ENCODE peak calls at places on chromosomes 16 and 17, in six cellular contexts. One of them, this sample, is unnamed.

GRCh38 chr17:35051579-35052239 is 11.8 kb downstream of the RFFL start:
- DNase-seq in SK-N-SH: no peak
- DNase-seq in HCT116: no peak
- DNase-seq in K562: no peak
- DNase-seq in HepG2: peak
- DNase-seq in GM12878: no peak
- DNase-seq in this sample: no peak

GRCh38 chr16:31145398-31145990 is 4.4 kb downstream of the PRSS36 start:
- DNase-seq in HCT116: no peak
- DNase-seq in K562: no peak
- DNase-seq in GM12878: no peak
- DNase-seq in SK-N-SH: no peak
- DNase-seq in HepG2: peak
- DNase-seq in this sample: no peak

GRCh38 chr17:8807070-8807550 is 7.9 kb upstream of the MFSD6L start:
- DNase-seq in K562: peak
- DNase-seq in HepG2: no peak
- DNase-seq in SK-N-SH: no peak
- DNase-seq in GM12878: peak
- DNase-seq in HCT116: no peak
- DNase-seq in this sample: no peak

GRCh38 chr17:15181333-15181732 is 83.8 kb downstream of the PMP22 start:
- DNase-seq in HCT116: no peak
- DNase-seq in GM12878: no peak
- DNase-seq in K562: no peak
- DNase-seq in HepG2: no peak
- DNase-seq in SK-N-SH: no peak
- DNase-seq in this sample: no peak

GRCh38 chr16:24164402-24164801 is 91.7 kb upstream of the CACNG3 start:
- DNase-seq in HepG2: no peak
- DNase-seq in K562: no peak
- DNase-seq in HCT116: no peak
- DNase-seq in GM12878: no peak
- DNase-seq in SK-N-SH: no peak
- DNase-seq in this sample: no peak

GRCh38 chr17:81817758-81818147 is 13.8 kb downstream of the GCGR start:
- DNase-seq in HCT116: no peak
- DNase-seq in K562: no peak
- DNase-seq in HepG2: no peak
- DNase-seq in GM12878: no peak
- DNase-seq in SK-N-SH: no peak
- DNase-seq in this sample: no peak

GRCh38 chr16:89471225-89471624 is 19.1 kb downstream of the ANKRD11 start:
- DNase-seq in HCT116: no peak
- DNase-seq in HepG2: no peak
- DNase-seq in SK-N-SH: no peak
- DNase-seq in GM12878: no peak
- DNase-seq in K562: no peak
- DNase-seq in this sample: peak

GRCh38 chr17:36728030-36728991 is 126.9 kb downstream of the MRM1 start:
- DNase-seq in HepG2: no peak
- DNase-seq in GM12878: no peak
- DNase-seq in HCT116: no peak
- DNase-seq in SK-N-SH: peak
- DNase-seq in K562: peak
- DNase-seq in this sample: no peak

GRCh38 chr16:14013571-14014283 is 57.4 kb upstream of the MRTFB start:
- DNase-seq in K562: no peak
- DNase-seq in HepG2: peak
- DNase-seq in SK-N-SH: peak
- DNase-seq in GM12878: no peak
- DNase-seq in HCT116: no peak
- DNase-seq in this sample: peak

GRCh38 chr17:76816590-76817135 is 51.5 kb upstream of the MGAT5B start:
- DNase-seq in HCT116: peak
- DNase-seq in K562: peak
- DNase-seq in SK-N-SH: peak
- DNase-seq in HepG2: peak
- DNase-seq in GM12878: no peak
- DNase-seq in this sample: peak

GRCh38 chr16:84881702-84882521 is 62.1 kb downstream of the CRISPLD2 start:
- DNase-seq in HCT116: no peak
- DNase-seq in SK-N-SH: peak
- DNase-seq in K562: peak
- DNase-seq in HepG2: peak
- DNase-seq in GM12878: no peak
- DNase-seq in this sample: no peak

GRCh38 chr16:81442220-81442908 is 2.2 kb upstream of the CMIP start:
- DNase-seq in SK-N-SH: no peak
- DNase-seq in GM12878: no peak
- DNase-seq in HCT116: no peak
- DNase-seq in HepG2: no peak
- DNase-seq in K562: no peak
- DNase-seq in this sample: no peak

GRCh38 chr17:1746975-1747543 is 4.4 kb downstream of the SERPINF2 start:
- DNase-seq in HCT116: no peak
- DNase-seq in K562: no peak
- DNase-seq in SK-N-SH: no peak
- DNase-seq in HepG2: no peak
- DNase-seq in GM12878: no peak
- DNase-seq in this sample: no peak

GRCh38 chr16:17508303-17508702 is 37.5 kb upstream of the XYLT1 start:
- DNase-seq in K562: no peak
- DNase-seq in GM12878: no peak
- DNase-seq in SK-N-SH: no peak
- DNase-seq in HepG2: no peak
- DNase-seq in HCT116: no peak
- DNase-seq in this sample: no peak

GRCh38 chr16:7404217-7404616 is 71.6 kb downstream of the RBFOX1 start:
- DNase-seq in SK-N-SH: no peak
- DNase-seq in HCT116: no peak
- DNase-seq in K562: no peak
- DNase-seq in HepG2: no peak
- DNase-seq in GM12878: no peak
- DNase-seq in this sample: no peak

GRCh38 chr16:53626816-53627215 is 76.8 kb downstream of the RPGRIP1L start:
- DNase-seq in K562: no peak
- DNase-seq in SK-N-SH: no peak
- DNase-seq in GM12878: no peak
- DNase-seq in HepG2: no peak
- DNase-seq in HCT116: no peak
- DNase-seq in this sample: no peak

DNA sequence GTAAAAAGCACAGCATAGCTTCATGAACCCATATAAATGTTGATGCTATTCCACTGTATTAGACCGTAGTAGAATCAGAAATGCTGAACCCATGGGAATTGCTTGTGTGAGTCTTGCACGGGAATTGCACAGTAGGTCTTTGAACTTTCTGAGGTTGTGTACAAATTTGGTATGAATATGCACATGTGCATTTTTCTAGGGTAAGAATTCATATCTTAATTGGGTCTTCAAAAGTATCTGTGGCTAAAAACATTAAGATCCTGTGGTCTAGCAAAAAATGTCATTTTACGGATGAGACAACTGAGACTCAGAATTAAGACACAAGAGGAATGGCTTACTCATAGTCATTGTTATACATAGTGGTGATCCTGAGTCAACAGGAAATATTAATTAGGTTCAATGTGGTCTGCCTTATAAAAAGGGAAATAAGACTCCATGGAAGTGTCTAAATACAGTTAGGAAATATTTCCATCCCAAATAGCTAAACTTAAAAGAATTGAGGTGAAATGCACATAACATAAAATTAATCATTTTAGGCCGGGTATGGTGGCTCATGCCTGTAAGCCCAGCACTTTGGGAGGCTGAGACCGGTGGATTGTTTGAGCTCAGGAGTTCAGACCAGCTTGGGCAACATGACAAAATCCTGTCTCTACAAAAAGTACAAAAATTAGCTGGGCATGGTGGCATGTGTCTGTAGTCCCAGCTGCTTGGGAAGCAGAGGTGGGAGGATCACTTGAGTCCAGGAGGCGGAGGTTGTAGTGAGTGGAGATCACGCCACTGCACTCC is 22.8 kb downstream of the TAOK1 start:
- DNase-seq in SK-N-SH: no peak
- DNase-seq in HCT116: no peak
- DNase-seq in HepG2: no peak
- DNase-seq in K562: no peak
- DNase-seq in GM12878: no peak
- DNase-seq in this sample: no peak
- TF ChIP-seq JUND in SK-N-SH: peak
- TF ChIP-seq JUND in HCT116: no peak
- TF ChIP-seq JUND in HepG2: no peak
- TF ChIP-seq JUND in K562: no peak
- TF ChIP-seq JUND in GM12878: no peak
- TF ChIP-seq JUND in this sample: no peak

GRCh38 chr17:58084317-58084981 is 1.2 kb downstream of the DYNLL2 start:
- DNase-seq in K562: peak
- DNase-seq in SK-N-SH: peak
- DNase-seq in GM12878: peak
- DNase-seq in HCT116: peak
- DNase-seq in HepG2: peak
- DNase-seq in this sample: peak
- TF ChIP-seq JUND in K562: no peak
- TF ChIP-seq JUND in SK-N-SH: no peak
- TF ChIP-seq JUND in GM12878: no peak
- TF ChIP-seq JUND in HCT116: no peak
- TF ChIP-seq JUND in HepG2: no peak
- TF ChIP-seq JUND in this sample: no peak

DNA sequence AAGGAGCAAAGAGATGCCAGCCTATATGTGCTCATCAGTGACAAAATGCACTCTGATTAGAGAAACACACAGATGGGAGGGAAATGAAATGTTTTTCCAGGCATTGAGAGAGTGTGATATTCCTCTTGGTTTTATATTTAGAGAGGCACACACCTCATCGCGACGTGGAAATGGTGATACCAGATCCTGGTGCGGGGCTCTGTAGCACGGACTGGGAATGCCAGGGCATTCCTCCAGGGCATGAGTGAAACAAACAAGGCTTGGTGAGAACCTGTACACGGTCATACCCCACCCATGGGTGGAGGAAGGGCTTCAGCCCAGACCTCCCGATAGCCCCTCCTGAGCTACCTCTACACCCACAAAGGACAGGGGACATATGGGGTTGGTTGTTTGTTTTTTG is 280.2 kb downstream of the C16orf95 start:
- DNase-seq in K562: no peak
- DNase-seq in HCT116: no peak
- DNase-seq in GM12878: no peak
- DNase-seq in HepG2: no peak
- DNase-seq in SK-N-SH: no peak
- DNase-seq in this sample: no peak
- TF ChIP-seq JUND in K562: no peak
- TF ChIP-seq JUND in HCT116: no peak
- TF ChIP-seq JUND in GM12878: no peak
- TF ChIP-seq JUND in HepG2: no peak
- TF ChIP-seq JUND in SK-N-SH: no peak
- TF ChIP-seq JUND in this sample: no peak

DNA sequence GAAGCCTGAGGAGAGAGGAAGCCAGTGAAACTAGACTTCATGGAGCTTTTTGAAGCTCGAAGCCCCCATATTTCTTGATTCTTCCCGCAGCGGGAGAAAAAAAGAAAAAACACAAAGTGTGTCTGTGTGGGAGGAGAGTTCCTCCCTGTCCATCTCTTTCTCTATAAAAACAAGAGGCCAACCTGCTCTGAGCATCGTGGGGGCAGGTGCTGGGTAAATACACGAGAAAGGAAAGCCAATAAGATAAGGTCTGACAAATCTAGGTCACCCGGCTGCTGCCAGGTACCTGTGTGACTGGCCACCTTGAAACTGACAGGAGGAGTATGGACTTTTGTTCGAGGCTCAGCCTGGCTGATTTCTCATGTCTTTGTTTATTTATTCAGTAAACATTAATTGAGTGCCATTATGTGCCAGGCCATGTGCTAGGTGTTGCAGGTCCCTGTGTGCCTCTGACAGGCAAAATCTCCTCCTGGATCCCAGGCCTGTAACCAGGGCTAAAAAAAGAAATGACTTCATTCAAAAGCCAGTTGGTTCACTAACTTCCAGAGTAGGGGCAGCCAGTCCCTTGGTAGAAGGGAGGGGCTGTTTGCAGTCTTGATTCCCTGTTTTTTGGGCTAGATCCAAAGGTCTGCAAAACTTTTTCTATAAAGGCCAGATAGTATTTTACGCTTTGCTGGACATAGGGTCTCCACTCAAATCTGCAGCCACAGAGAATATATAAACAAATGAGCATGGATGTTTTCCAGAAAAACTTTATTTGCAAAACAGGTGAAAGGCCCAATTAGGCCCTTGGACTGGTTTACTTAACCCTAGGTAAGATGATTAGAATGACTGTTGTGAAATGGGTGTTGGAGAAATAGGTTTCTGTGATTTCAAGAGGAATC is 35.6 kb downstream of the YPEL2 start:
- DNase-seq in HepG2: peak
- DNase-seq in K562: no peak
- DNase-seq in SK-N-SH: no peak
- DNase-seq in HCT116: no peak
- DNase-seq in GM12878: no peak
- DNase-seq in this sample: peak
- TF ChIP-seq JUND in HepG2: peak
- TF ChIP-seq JUND in K562: no peak
- TF ChIP-seq JUND in SK-N-SH: no peak
- TF ChIP-seq JUND in HCT116: no peak
- TF ChIP-seq JUND in GM12878: no peak
- TF ChIP-seq JUND in this sample: peak